ENCODE peak calls at places on chromosomes 3 and 15, in seven cellular contexts. One of them, this sample, is unnamed. For H3K9me3, the result is how much of the 10 kb centered on the place peaks cover.

GRCh38 chr3:187935623-187936156 is 190.4 kb upstream of the BCL6 start:
- DNase-seq in heart left ventricle: no peak
- DNase-seq in left lung: no peak
- DNase-seq in right cardiac atrium: peak
- DNase-seq in uterus: no peak
- DNase-seq in neuronal stem cell: no peak
- DNase-seq in A673: no peak
- DNase-seq in this sample: no peak

GRCh38 chr3:138465927-138466326 is 31.5 kb downstream of the ESYT3 start:
- DNase-seq in neuronal stem cell: no peak
- DNase-seq in left lung: no peak
- DNase-seq in A673: no peak
- DNase-seq in right cardiac atrium: no peak
- DNase-seq in uterus: peak
- DNase-seq in heart left ventricle: no peak
- DNase-seq in this sample: no peak

GRCh38 chr3:36893137-36893557 is 51.7 kb downstream of the TRANK1 start:
- DNase-seq in A673: peak
- DNase-seq in uterus: no peak
- DNase-seq in left lung: no peak
- DNase-seq in heart left ventricle: no peak
- DNase-seq in neuronal stem cell: no peak
- DNase-seq in right cardiac atrium: peak
- DNase-seq in this sample: no peak

GRCh38 chr3:172777901-172778300 is 27.4 kb downstream of the ECT2 start:
- DNase-seq in A673: no peak
- DNase-seq in neuronal stem cell: no peak
- DNase-seq in left lung: no peak
- DNase-seq in right cardiac atrium: no peak
- DNase-seq in uterus: no peak
- DNase-seq in heart left ventricle: no peak
- DNase-seq in this sample: no peak

GRCh38 chr15:75468908-75469307 is 17.4 kb upstream of the SIN3A start:
- DNase-seq in left lung: no peak
- DNase-seq in neuronal stem cell: no peak
- DNase-seq in A673: no peak
- DNase-seq in right cardiac atrium: peak
- DNase-seq in heart left ventricle: no peak
- DNase-seq in uterus: no peak
- DNase-seq in this sample: no peak

GRCh38 chr3:178719036-178719635 is 182.9 kb downstream of the KCNMB2 start:
- DNase-seq in left lung: no peak
- DNase-seq in A673: peak
- DNase-seq in uterus: no peak
- DNase-seq in neuronal stem cell: no peak
- DNase-seq in right cardiac atrium: no peak
- DNase-seq in heart left ventricle: no peak
- DNase-seq in this sample: no peak

GRCh38 chr3:170513674-170514073 is 72.2 kb downstream of the SLC7A14 start:
- DNase-seq in A673: no peak
- DNase-seq in uterus: no peak
- DNase-seq in neuronal stem cell: no peak
- DNase-seq in heart left ventricle: no peak
- DNase-seq in left lung: no peak
- DNase-seq in right cardiac atrium: no peak
- DNase-seq in this sample: no peak

GRCh38 chr3:103614719-103615118 is 1179.9 kb downstream of the ZPLD1 start:
- DNase-seq in left lung: no peak
- DNase-seq in uterus: no peak
- DNase-seq in right cardiac atrium: no peak
- DNase-seq in A673: no peak
- DNase-seq in heart left ventricle: no peak
- DNase-seq in neuronal stem cell: no peak
- DNase-seq in this sample: no peak

GRCh38 chr15:40436116-40436891 is 4.4 kb upstream of the BAHD1 start:
- DNase-seq in A673: peak
- DNase-seq in left lung: peak
- DNase-seq in right cardiac atrium: no peak
- DNase-seq in uterus: peak
- DNase-seq in neuronal stem cell: no peak
- DNase-seq in heart left ventricle: peak
- DNase-seq in this sample: no peak

GRCh38 chr3:171366043-171366442 is 94.2 kb downstream of the TNIK start:
- DNase-seq in heart left ventricle: no peak
- DNase-seq in uterus: no peak
- DNase-seq in A673: no peak
- DNase-seq in left lung: no peak
- DNase-seq in neuronal stem cell: no peak
- DNase-seq in right cardiac atrium: no peak
- DNase-seq in this sample: no peak

GRCh38 chr3:143002083-143002712 is 828 bp downstream of the U2SURP start:
- DNase-seq in heart left ventricle: no peak
- DNase-seq in right cardiac atrium: no peak
- DNase-seq in uterus: no peak
- DNase-seq in neuronal stem cell: no peak
- DNase-seq in left lung: no peak
- DNase-seq in A673: peak
- DNase-seq in this sample: no peak

GRCh38 chr3:66362541-66362941 is 138.3 kb downstream of the LRIG1 start:
- DNase-seq in uterus: no peak
- DNase-seq in heart left ventricle: no peak
- DNase-seq in left lung: no peak
- DNase-seq in A673: peak
- DNase-seq in right cardiac atrium: no peak
- DNase-seq in neuronal stem cell: no peak
- DNase-seq in this sample: no peak

GRCh38 chr3:184786271-184787010 is 25.5 kb upstream of the VPS8 start:
- DNase-seq in neuronal stem cell: no peak
- DNase-seq in heart left ventricle: peak
- DNase-seq in uterus: peak
- DNase-seq in A673: peak
- DNase-seq in right cardiac atrium: peak
- DNase-seq in left lung: no peak
- DNase-seq in this sample: no peak

GRCh38 chr15:55786341-55786740 is 43.4 kb upstream of the PRTG start:
- DNase-seq in heart left ventricle: no peak
- DNase-seq in A673: no peak
- DNase-seq in neuronal stem cell: no peak
- DNase-seq in uterus: no peak
- DNase-seq in right cardiac atrium: no peak
- DNase-seq in left lung: no peak
- DNase-seq in this sample: no peak

GRCh38 chr3:51709004-51709420 is 2.1 kb downstream of the GRM2 start:
- DNase-seq in neuronal stem cell: no peak
- DNase-seq in right cardiac atrium: no peak
- DNase-seq in uterus: peak
- DNase-seq in heart left ventricle: peak
- DNase-seq in left lung: no peak
- DNase-seq in A673: no peak
- DNase-seq in this sample: no peak

GRCh38 chr3:23830869-23831484 is 25.2 kb downstream of the UBE2E1 start:
- DNase-seq in left lung: no peak
- DNase-seq in neuronal stem cell: no peak
- DNase-seq in uterus: no peak
- DNase-seq in right cardiac atrium: no peak
- DNase-seq in heart left ventricle: no peak
- DNase-seq in A673: no peak
- DNase-seq in this sample: no peak

GRCh38 chr3:49779378-49780079 is 6.8 kb downstream of the IP6K1 start:
- DNase-seq in right cardiac atrium: no peak
- DNase-seq in neuronal stem cell: no peak
- DNase-seq in heart left ventricle: no peak
- DNase-seq in left lung: no peak
- DNase-seq in uterus: no peak
- DNase-seq in A673: no peak
- DNase-seq in this sample: no peak

GRCh38 chr3:160395297-160395696 is 3.7 kb downstream of the IFT80 start:
- DNase-seq in left lung: no peak
- DNase-seq in A673: peak
- DNase-seq in uterus: no peak
- DNase-seq in neuronal stem cell: no peak
- DNase-seq in right cardiac atrium: no peak
- DNase-seq in heart left ventricle: no peak
- DNase-seq in this sample: no peak

GRCh38 chr15:45441686-45442085 is 63.3 kb upstream of the GATM start:
- DNase-seq in left lung: no peak
- DNase-seq in A673: peak
- DNase-seq in uterus: no peak
- DNase-seq in heart left ventricle: no peak
- DNase-seq in right cardiac atrium: no peak
- DNase-seq in neuronal stem cell: no peak
- DNase-seq in this sample: no peak

GRCh38 chr3:172152294-172152649 is 112.9 kb downstream of the FNDC3B start:
- DNase-seq in A673: no peak
- DNase-seq in uterus: no peak
- DNase-seq in left lung: no peak
- DNase-seq in right cardiac atrium: no peak
- DNase-seq in neuronal stem cell: no peak
- DNase-seq in heart left ventricle: no peak
- DNase-seq in this sample: no peak

GRCh38 chr3:10299679-10300078 is 6.9 kb upstream of the GHRL start:
- DNase-seq in A673: no peak
- DNase-seq in neuronal stem cell: no peak
- DNase-seq in heart left ventricle: no peak
- DNase-seq in right cardiac atrium: no peak
- DNase-seq in left lung: no peak
- DNase-seq in uterus: no peak
- DNase-seq in this sample: no peak

GRCh38 chr3:21447471-21448205 is 303.4 kb downstream of the ZNF385D start:
- DNase-seq in neuronal stem cell: no peak
- DNase-seq in right cardiac atrium: no peak
- DNase-seq in heart left ventricle: no peak
- DNase-seq in uterus: no peak
- DNase-seq in left lung: no peak
- DNase-seq in A673: no peak
- DNase-seq in this sample: no peak

GRCh38 chr15:65249641-65250040 is 37.0 kb downstream of the PARP16 start:
- DNase-seq in neuronal stem cell: no peak
- DNase-seq in heart left ventricle: no peak
- DNase-seq in left lung: no peak
- DNase-seq in uterus: no peak
- DNase-seq in A673: no peak
- DNase-seq in right cardiac atrium: no peak
- DNase-seq in this sample: no peak

GRCh38 chr3:36908647-36909180 is 36.1 kb downstream of the TRANK1 start:
- DNase-seq in uterus: no peak
- DNase-seq in left lung: no peak
- DNase-seq in A673: no peak
- DNase-seq in right cardiac atrium: no peak
- DNase-seq in neuronal stem cell: no peak
- DNase-seq in heart left ventricle: no peak
- DNase-seq in this sample: no peak

GRCh38 chr15:66565141-66565595 is 630 bp downstream of the LCTL start:
- DNase-seq in left lung: no peak
- DNase-seq in A673: no peak
- DNase-seq in uterus: no peak
- DNase-seq in neuronal stem cell: no peak
- DNase-seq in right cardiac atrium: no peak
- DNase-seq in heart left ventricle: no peak
- DNase-seq in this sample: no peak

GRCh38 chr3:126284258-126284904 is 72.8 kb downstream of the KLF15 start:
- DNase-seq in left lung: no peak
- DNase-seq in uterus: no peak
- DNase-seq in neuronal stem cell: no peak
- DNase-seq in right cardiac atrium: no peak
- DNase-seq in A673: peak
- DNase-seq in heart left ventricle: no peak
- DNase-seq in this sample: no peak

GRCh38 chr15:62269504-62269903 is 104.4 kb upstream of the C2CD4B start:
- DNase-seq in uterus: no peak
- DNase-seq in left lung: no peak
- DNase-seq in neuronal stem cell: no peak
- DNase-seq in A673: peak
- DNase-seq in heart left ventricle: no peak
- DNase-seq in right cardiac atrium: no peak
- DNase-seq in this sample: no peak
- H3K9me3 ChIP-seq in uterus: under half
- H3K9me3 ChIP-seq in left lung: under half
- H3K9me3 ChIP-seq in neuronal stem cell: under half
- H3K9me3 ChIP-seq in A673: under half
- H3K9me3 ChIP-seq in heart left ventricle: under half
- H3K9me3 ChIP-seq in right cardiac atrium: under half
- H3K9me3 ChIP-seq in this sample: under half

DNA sequence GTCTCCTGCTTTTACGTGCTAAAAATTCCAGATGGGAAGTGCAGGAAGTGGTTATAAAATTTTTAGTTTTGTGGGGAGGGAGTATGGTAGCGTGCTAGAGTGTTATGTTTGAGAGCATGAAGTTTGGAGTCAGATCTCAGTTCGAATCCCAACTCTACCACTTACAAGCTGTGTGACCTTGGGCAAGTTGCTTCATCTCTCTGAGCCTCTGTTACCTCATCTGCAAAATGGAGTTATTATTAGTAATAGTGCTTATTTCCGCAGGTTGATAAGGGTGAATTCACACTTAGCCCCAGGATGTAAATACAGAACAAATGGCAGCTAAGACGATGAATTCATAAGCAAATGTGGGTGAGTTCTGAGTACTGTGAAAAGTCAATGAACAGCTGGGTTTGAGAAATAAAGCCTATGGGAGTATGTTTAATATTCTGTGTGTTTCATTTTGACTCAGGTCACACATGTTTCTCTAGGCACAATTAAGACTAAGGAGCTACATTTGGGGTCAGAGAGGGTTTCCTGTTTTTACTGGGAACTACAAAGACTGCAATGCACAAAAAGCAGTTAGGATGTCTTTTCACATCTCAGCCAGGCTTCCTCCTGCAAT is 73.1 kb upstream of the FEZF2 start:
- DNase-seq in uterus: no peak
- DNase-seq in A673: no peak
- DNase-seq in left lung: no peak
- DNase-seq in heart left ventricle: no peak
- DNase-seq in neuronal stem cell: no peak
- DNase-seq in right cardiac atrium: no peak
- DNase-seq in this sample: no peak
- H3K9me3 ChIP-seq in uterus: under half
- H3K9me3 ChIP-seq in A673: under half
- H3K9me3 ChIP-seq in left lung: under half
- H3K9me3 ChIP-seq in heart left ventricle: under half
- H3K9me3 ChIP-seq in neuronal stem cell: under half
- H3K9me3 ChIP-seq in right cardiac atrium: under half
- H3K9me3 ChIP-seq in this sample: under half

DNA sequence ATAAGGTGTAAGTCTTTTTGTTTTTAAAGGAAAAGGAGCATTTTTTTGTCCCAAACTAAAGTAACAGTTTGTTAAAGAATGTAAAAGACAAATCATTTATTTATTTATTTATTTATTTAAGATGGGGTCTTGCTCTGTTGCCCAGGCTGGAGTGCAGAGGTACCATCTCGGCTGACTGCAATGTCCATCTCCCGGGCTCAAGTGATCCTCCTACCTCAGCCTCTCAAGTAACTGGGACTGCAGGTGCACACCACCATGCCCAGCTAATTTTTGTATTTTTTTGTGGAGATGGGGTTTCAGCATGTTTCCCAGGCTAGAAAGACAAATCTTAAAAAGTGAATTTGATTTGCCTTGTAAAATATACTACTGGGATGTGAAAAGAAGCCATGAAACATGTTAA is 86.3 kb upstream of the PLXND1 start:
- DNase-seq in left lung: no peak
- DNase-seq in uterus: no peak
- DNase-seq in heart left ventricle: no peak
- DNase-seq in neuronal stem cell: no peak
- DNase-seq in A673: no peak
- DNase-seq in right cardiac atrium: no peak
- DNase-seq in this sample: no peak
- H3K9me3 ChIP-seq in left lung: under half
- H3K9me3 ChIP-seq in uterus: under half
- H3K9me3 ChIP-seq in heart left ventricle: under half
- H3K9me3 ChIP-seq in neuronal stem cell: under half
- H3K9me3 ChIP-seq in A673: under half
- H3K9me3 ChIP-seq in right cardiac atrium: under half
- H3K9me3 ChIP-seq in this sample: under half

GRCh38 chr3:123750659-123751420 is 133.3 kb downstream of the MYLK start:
- DNase-seq in heart left ventricle: no peak
- DNase-seq in neuronal stem cell: no peak
- DNase-seq in uterus: no peak
- DNase-seq in right cardiac atrium: no peak
- DNase-seq in left lung: no peak
- DNase-seq in A673: no peak
- DNase-seq in this sample: no peak
- H3K9me3 ChIP-seq in heart left ventricle: under half
- H3K9me3 ChIP-seq in neuronal stem cell: under half
- H3K9me3 ChIP-seq in uterus: under half
- H3K9me3 ChIP-seq in right cardiac atrium: under half
- H3K9me3 ChIP-seq in left lung: under half
- H3K9me3 ChIP-seq in A673: under half
- H3K9me3 ChIP-seq in this sample: under half